ENCODE peak calls at places on chromosomes 3 and 15, in seven cellular contexts. Z, L, F, N, K, P and H are unnamed samples.

GRCh38 chr3:121651684-121652083 is 9.0 kb downstream of the HCLS1 start:
- DNase-seq in Z (no peak), L (no peak), F (peak), N (no peak), K (no peak), P (no peak), H (peak)

GRCh38 chr3:185534511-185534910 is 17.9 kb downstream of the LIPH start:
- DNase-seq in Z (no peak), L (no peak), F (no peak), N (no peak), K (no peak), P (no peak), H (peak)

GRCh38 chr3:105752791-105753415 is 115.9 kb downstream of the CBLB start:
- DNase-seq in Z (no peak), L (no peak), F (no peak), N (no peak), K (no peak), P (peak), H (peak)

GRCh38 chr3:184240384-184241140 is 8.2 kb downstream of the ALG3 start:
- DNase-seq in Z (no peak), L (no peak), F (peak), N (no peak), K (no peak), P (no peak), H (peak)

GRCh38 chr3:31265646-31266423 is 266.9 kb upstream of the STT3B start:
- DNase-seq in Z (no peak), L (no peak), F (no peak), N (no peak), K (no peak), P (no peak), H (no peak)

GRCh38 chr15:100580414-100580813 is 21.6 kb downstream of the LINS1 start:
- DNase-seq in Z (no peak), L (no peak), F (no peak), N (no peak), K (no peak), P (no peak), H (no peak)

GRCh38 chr15:89068325-89068784 is 19.9 kb upstream of the ABHD2 start:
- DNase-seq in Z (no peak), L (peak), F (peak), N (no peak), K (peak), P (peak), H (peak)

GRCh38 chr3:123286308-123287023 is 84.7 kb downstream of the SEC22A start:
- DNase-seq in Z (peak), L (no peak), F (peak), N (peak), K (peak), P (peak), H (peak)

GRCh38 chr3:31399270-31399669 is 133.5 kb upstream of the STT3B start:
- DNase-seq in Z (no peak), L (no peak), F (no peak), N (no peak), K (no peak), P (no peak), H (no peak)

GRCh38 chr15:75203017-75203907 is 1.6 kb downstream of the C15orf39 start:
- DNase-seq in Z (no peak), L (no peak), F (peak), N (no peak), K (no peak), P (no peak), H (peak)

GRCh38 chr3:52541050-52541449 is 4.6 kb downstream of the UQCC5 start:
- DNase-seq in Z (no peak), L (no peak), F (no peak), N (no peak), K (no peak), P (no peak), H (no peak)

DNA sequence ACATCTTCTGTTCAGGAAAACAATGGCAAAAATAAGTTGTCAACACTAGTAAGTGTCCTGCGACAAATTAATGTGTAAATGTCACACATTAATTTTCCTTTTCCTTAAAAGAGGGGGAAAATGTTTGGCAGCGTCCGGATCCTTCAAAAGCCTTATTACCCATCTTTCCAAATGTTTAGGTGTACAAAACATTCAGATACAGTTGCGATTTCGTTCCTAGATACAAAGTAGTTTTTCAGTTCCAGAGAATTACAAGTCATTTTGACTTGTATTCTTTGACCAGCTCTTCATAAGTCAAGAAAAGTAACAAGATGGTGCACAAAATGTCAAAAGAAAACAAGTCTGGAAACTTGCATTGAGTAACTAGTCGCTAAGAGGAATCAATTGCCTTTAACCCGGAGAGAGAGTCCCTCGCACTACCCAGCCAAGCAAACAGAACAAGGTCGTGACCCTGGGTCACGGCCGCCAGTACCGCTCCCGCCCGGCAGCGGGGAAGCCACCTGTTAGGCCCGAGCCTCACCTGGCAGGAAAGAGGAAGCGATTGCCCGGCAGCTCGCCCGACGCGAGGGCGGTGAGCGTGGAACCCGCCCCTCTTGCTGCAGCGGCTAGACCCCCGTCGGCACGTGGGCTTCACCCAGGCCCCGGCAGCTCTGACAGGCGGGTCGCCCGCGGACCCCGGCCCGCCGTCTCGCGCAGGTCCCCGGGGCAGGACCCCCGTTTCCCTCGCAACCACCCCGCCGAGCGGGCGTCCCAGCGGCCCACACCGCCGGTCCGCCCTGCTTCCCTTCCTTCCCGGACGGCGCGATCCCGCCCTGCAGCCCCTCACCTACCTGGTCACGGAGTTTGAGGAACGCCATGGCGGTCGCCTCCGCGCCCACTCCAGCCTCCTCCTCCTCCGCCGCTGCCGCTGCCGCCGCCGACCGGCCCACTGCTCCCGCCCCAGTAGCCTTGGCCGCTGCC is 61.0 kb upstream of the ANKRD28 start:
- DNase-seq in Z (peak), L (no peak), F (peak), N (peak), K (peak), P (peak), H (peak)
- TF ChIP-seq CTCF in Z (no peak), L (no peak), F (no peak), N (no peak), K (no peak), P (no peak), H (no peak)

DNA sequence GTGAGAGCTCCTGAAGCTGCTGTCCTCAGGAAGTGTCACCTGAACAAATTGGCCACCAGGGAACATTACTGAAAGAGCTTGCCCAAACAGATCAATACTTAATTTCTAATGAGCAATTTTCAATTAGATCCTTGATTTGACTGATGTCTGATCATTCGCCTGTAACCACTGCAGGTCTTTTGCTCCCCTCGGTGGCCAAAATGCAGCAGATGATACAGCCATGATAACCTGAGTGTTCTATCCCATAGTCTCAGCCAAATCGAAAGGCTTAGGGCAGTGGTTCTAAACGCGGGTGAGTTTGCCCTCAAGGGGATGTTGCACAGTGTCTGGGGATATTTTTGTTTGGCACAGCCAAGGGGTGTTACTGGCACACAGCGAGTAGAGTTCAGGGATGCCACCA is 57.7 kb upstream of the MEX3B start:
- DNase-seq in Z (peak), L (no peak), F (no peak), N (no peak), K (no peak), P (no peak), H (no peak)
- TF ChIP-seq CTCF in Z (peak), L (peak), F (peak), N (no peak), K (no peak), P (no peak), H (peak)

DNA sequence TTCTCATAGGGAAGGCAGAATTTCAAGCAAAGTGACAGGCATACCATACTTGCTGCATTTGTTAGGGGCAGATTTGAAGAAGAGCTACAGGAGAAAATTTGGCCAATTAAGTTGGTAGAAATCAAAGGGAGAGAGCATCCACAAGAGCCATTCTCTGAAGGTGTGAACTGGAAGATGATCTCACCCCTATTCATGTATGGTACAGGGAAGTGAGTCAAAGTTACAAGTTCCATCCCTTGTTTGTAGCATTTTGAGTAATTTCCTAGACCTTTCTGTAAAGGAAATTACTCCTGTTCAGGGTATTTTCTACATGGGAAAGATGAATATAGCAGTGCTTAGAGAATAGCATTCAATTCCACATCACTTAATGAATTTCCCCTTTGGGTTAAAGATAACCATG is 28.4 kb downstream of the TTC14 start:
- DNase-seq in Z (no peak), L (no peak), F (no peak), N (no peak), K (no peak), P (no peak), H (no peak)
- TF ChIP-seq CTCF in Z (no peak), L (no peak), F (no peak), N (no peak), K (no peak), P (no peak), H (no peak)

GRCh38 chr15:39979606-39980005 is 45.7 kb downstream of the EIF2AK4 start:
- DNase-seq in Z (no peak), L (no peak), F (peak), N (no peak), K (no peak), P (no peak), H (peak)

GRCh38 chr15:39974656-39975230 is 40.8 kb downstream of the EIF2AK4 start:
- DNase-seq in Z (no peak), L (no peak), F (no peak), N (no peak), K (no peak), P (no peak), H (no peak)

GRCh38 chr15:39976291-39977274 is 42.7 kb downstream of the EIF2AK4 start:
- DNase-seq in Z (peak), L (peak), F (peak), N (peak), K (peak), P (peak), H (peak)
- TF ChIP-seq CTCF in Z (peak), L (peak), F (peak), N (peak), K (no peak), P (peak), H (peak)

DNA sequence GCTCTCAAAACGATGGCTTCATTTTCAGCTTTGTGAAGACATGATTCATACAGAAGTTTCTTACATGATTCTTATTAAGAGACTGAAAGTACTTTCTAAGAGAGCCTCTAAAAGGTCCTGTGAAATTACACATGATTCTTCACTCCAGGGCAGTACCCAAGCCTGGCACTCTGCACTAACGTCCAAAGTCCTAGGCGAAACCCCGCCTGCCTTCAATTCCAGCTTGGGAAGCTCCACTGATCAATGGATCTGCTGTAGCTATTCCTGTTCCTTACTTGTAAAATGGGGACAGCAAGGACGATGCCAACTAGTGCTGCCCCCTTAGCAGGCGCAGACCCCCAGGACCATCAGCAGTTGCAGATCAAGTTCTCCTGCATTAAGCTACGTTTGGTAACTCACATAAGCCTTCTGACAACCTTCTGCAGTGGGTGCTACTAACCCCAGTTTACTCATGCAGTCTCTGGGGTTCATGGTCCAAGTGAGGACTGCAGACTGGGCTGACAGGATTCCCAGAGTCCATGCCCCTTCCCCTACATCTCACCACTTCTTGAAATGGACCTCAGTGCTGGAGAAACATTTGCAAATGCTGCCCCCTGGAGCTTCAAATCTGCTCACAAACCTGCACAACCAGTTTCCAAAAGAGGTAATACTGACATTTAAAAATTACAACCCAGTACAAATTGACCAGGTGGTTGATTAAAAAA is 10.6 kb downstream of the CHCHD4 start:
- DNase-seq in Z (peak), L (no peak), F (no peak), N (no peak), K (no peak), P (no peak), H (peak)
- TF ChIP-seq CTCF in Z (peak), L (no peak), F (peak), N (peak), K (no peak), P (no peak), H (peak)

GRCh38 chr15:52337961-52338535 is 42.4 kb upstream of the MYO5C start:
- DNase-seq in Z (no peak), L (no peak), F (no peak), N (no peak), K (no peak), P (no peak), H (no peak)

GRCh38 chr15:52337198-52337853 is 41.7 kb upstream of the MYO5C start:
- DNase-seq in Z (no peak), L (no peak), F (peak), N (no peak), K (no peak), P (no peak), H (peak)

GRCh38 chr15:52338891-52339290 is 43.3 kb upstream of the MYO5C start:
- DNase-seq in Z (no peak), L (no peak), F (no peak), N (no peak), K (no peak), P (no peak), H (no peak)

GRCh38 chr15:52334491-52335160 is 39.0 kb upstream of the MYO5C start:
- DNase-seq in Z (no peak), L (no peak), F (no peak), N (no peak), K (no peak), P (no peak), H (peak)

DNA sequence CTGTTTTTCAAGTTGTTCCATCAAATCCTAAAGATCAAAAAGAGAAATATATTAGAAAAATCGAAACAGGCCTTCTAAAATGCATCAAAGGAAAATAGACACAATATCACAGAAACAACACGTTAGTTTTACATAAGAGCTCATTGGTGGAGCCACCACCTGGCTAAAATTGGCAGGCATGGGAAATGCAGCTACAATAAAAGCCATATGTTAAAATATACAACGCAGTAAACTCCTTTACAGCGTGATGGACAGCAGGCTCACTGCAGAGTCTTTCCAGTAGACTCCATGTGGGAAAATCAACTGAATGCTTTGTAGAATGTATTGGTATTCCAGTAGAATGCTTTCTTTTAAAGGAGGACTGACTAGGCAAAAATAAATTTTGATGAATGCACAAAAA is 40.9 kb upstream of the MYO5C start:
- DNase-seq in Z (peak), L (no peak), F (no peak), N (no peak), K (no peak), P (no peak), H (no peak)
- TF ChIP-seq CTCF in Z (no peak), L (no peak), F (no peak), N (peak), K (no peak), P (no peak), H (peak)

DNA sequence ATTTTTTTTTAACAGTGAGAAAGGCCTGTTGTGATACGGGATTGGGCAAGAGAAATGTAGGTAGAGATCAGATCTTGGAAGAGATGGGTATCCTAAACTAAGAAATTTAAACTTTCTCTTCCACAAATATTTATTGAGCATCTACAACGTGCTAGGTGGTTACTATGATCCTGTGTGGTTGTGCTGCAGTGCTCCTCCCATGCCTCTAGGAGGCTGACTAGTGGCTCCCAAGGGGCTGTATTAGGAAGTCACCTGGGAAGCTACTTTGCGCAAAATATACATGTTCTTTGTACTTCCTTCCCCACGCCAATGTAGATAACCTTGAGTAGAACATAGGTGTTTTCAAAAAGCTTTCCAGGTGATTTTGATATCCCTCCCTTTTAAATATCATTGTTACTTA is 27.2 kb downstream of the USP3 start:
- DNase-seq in Z (no peak), L (no peak), F (no peak), N (no peak), K (no peak), P (no peak), H (no peak)
- TF ChIP-seq CTCF in Z (no peak), L (no peak), F (peak), N (peak), K (no peak), P (peak), H (peak)

DNA sequence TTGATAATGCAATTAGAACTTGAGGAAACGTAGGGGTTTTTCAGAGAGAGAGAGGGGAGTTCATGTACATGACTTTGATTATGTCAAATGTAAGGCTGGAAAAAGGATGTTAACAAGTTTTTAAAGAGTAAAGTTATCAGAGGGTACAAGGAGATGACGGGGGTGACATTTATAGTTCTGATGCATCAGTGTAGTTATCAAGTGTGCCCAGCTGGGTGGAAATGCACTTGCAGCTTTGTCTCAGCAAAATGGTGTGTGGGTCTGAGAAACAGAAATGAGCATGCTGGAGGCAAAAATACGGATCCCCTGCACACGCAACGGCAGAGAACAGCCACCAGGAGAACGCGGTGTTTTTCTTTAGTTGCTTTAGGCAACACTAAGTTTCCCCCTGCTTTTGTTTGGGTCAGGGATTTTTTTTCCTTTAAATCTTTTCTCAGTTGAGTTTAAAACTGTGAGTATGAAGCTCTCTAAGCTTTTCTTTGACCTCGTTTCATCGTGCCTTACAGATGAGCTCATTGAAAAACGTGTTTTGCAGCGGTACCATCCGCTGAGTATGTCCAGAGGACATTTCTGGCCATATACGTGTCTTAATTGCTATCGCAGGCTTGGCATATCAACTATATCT is 205.4 kb downstream of the PDZRN3 start:
- DNase-seq in Z (no peak), L (no peak), F (peak), N (no peak), K (no peak), P (no peak), H (peak)
- TF ChIP-seq CTCF in Z (peak), L (peak), F (peak), N (peak), K (no peak), P (no peak), H (peak)

DNA sequence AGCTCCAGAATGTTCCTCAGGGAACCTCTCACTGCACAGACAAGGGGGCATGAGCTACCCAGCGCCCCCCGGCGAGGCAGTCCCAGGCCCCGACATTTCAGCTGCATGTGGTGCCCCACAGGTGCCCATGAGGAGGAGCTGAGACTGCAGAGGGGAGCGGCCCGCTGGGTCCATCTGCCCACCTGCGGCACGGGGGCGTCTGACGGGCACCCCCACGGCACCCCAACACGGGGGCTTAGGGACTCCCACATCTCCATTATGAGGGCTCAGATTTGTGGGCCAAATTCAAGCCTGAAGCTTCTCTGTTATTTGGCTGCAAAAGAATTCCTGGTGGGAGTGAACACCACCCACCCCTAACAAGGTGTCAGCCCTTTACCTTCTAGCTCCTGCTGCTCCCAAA is 258.4 kb downstream of the UACA start:
- DNase-seq in Z (no peak), L (no peak), F (no peak), N (no peak), K (no peak), P (no peak), H (no peak)
- TF ChIP-seq CTCF in Z (no peak), L (no peak), F (no peak), N (no peak), K (no peak), P (no peak), H (no peak)

DNA sequence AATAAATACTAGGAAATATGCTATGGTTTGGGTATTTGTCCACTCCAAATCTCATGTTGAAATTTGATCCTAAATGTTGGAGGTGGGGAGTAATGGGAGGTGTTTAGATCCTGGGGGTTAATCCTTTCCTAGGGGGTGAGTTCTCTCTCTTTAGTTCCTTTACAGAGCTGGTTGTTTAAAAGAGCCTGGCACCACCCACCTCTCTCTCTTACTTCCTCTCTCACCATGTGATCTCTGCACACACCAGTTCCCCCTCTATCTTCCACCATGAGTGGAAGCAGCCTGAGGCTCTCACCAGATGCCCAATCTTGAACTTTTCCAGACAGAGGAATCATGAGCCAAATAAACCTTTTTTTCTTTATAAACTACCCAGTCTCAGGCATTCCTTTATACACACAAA is 10.5 kb downstream of the SLC24A5 start:
- DNase-seq in Z (no peak), L (no peak), F (no peak), N (no peak), K (no peak), P (no peak), H (no peak)
- TF ChIP-seq CTCF in Z (no peak), L (no peak), F (no peak), N (no peak), K (no peak), P (no peak), H (no peak)